ENCODE peak calls at places on chromosomes 2 and 18, in six cellular contexts. One of them, this sample, is unnamed.
A peak's percentile ranks its signal among the peaks of the same experiment; 100 is the strongest.

GRCh38 chr2:46841621-46842020 is 74.0 kb downstream of the MCFD2 start:
- DNase-seq in stomach: peak; percentile 41
- DNase-seq in fibroblast of lung: no peak
- DNase-seq in upper lobe of left lung: peak; percentile 62
- DNase-seq in spleen: no peak
- DNase-seq in PC-9: no peak
- DNase-seq in this sample: no peak

GRCh38 chr2:204717591-204717990 is 172.3 kb downstream of the PARD3B start:
- DNase-seq in stomach: no peak
- DNase-seq in fibroblast of lung: no peak
- DNase-seq in upper lobe of left lung: no peak
- DNase-seq in spleen: no peak
- DNase-seq in PC-9: no peak
- DNase-seq in this sample: no peak

GRCh38 chr2:240503848-240504247 is 53.9 kb downstream of the ANKMY1 start:
- DNase-seq in stomach: no peak
- DNase-seq in fibroblast of lung: no peak
- DNase-seq in upper lobe of left lung: peak; percentile 13
- DNase-seq in spleen: peak; percentile 30
- DNase-seq in PC-9: no peak
- DNase-seq in this sample: no peak

GRCh38 chr2:12715878-12716249 is 872 bp upstream of the TRIB2 start:
- DNase-seq in stomach: peak; percentile 86
- DNase-seq in fibroblast of lung: peak; percentile 73
- DNase-seq in upper lobe of left lung: peak; percentile 89
- DNase-seq in spleen: peak; percentile 93
- DNase-seq in PC-9: peak; percentile 81
- DNase-seq in this sample: peak; percentile 80

GRCh38 chr2:230690439-230690838 is 22.2 kb upstream of the CAB39 start:
- DNase-seq in stomach: peak; percentile 33
- DNase-seq in fibroblast of lung: peak; percentile 83
- DNase-seq in upper lobe of left lung: peak; percentile 74
- DNase-seq in spleen: no peak
- DNase-seq in PC-9: no peak
- DNase-seq in this sample: no peak

GRCh38 chr2:30232027-30232800 is 880 bp downstream of the LBH start:
- DNase-seq in stomach: peak; percentile 47
- DNase-seq in fibroblast of lung: peak; percentile 63
- DNase-seq in upper lobe of left lung: peak; percentile 51
- DNase-seq in spleen: peak; percentile 96
- DNase-seq in PC-9: no peak
- DNase-seq in this sample: peak; percentile 82

GRCh38 chr18:24482826-24483225 is 22.4 kb downstream of the HRH4 start:
- DNase-seq in stomach: no peak
- DNase-seq in fibroblast of lung: no peak
- DNase-seq in upper lobe of left lung: no peak
- DNase-seq in spleen: no peak
- DNase-seq in PC-9: no peak
- DNase-seq in this sample: no peak

GRCh38 chr18:59423251-59423650 is 64.2 kb upstream of the LMAN1 start:
- DNase-seq in stomach: no peak
- DNase-seq in fibroblast of lung: peak; percentile 11
- DNase-seq in upper lobe of left lung: no peak
- DNase-seq in spleen: no peak
- DNase-seq in PC-9: no peak
- DNase-seq in this sample: no peak

GRCh38 chr2:71896385-71897144 is 251.1 kb downstream of the CYP26B1 start:
- DNase-seq in stomach: no peak
- DNase-seq in fibroblast of lung: no peak
- DNase-seq in upper lobe of left lung: peak; percentile 6
- DNase-seq in spleen: peak; percentile 51
- DNase-seq in PC-9: no peak
- DNase-seq in this sample: no peak

GRCh38 chr2:232929303-232930123 is 59.4 kb downstream of the SNORC start:
- DNase-seq in stomach: no peak
- DNase-seq in fibroblast of lung: no peak
- DNase-seq in upper lobe of left lung: no peak
- DNase-seq in spleen: no peak
- DNase-seq in PC-9: no peak
- DNase-seq in this sample: no peak

GRCh38 chr2:98453531-98453930 is 8.9 kb downstream of the INPP4A start:
- DNase-seq in stomach: no peak
- DNase-seq in fibroblast of lung: no peak
- DNase-seq in upper lobe of left lung: no peak
- DNase-seq in spleen: peak; percentile 56
- DNase-seq in PC-9: no peak
- DNase-seq in this sample: no peak

GRCh38 chr2:222358876-222359275 is 60.1 kb upstream of the PAX3 start:
- DNase-seq in stomach: no peak
- DNase-seq in fibroblast of lung: peak; percentile 51
- DNase-seq in upper lobe of left lung: peak; percentile 51
- DNase-seq in spleen: no peak
- DNase-seq in PC-9: no peak
- DNase-seq in this sample: no peak

GRCh38 chr2:230599854-230600253 is 112.8 kb upstream of the CAB39 start:
- DNase-seq in stomach: no peak
- DNase-seq in fibroblast of lung: no peak
- DNase-seq in upper lobe of left lung: no peak
- DNase-seq in spleen: no peak
- DNase-seq in PC-9: no peak
- DNase-seq in this sample: no peak

GRCh38 chr18:22186484-22186971 is 17.1 kb downstream of the GATA6 start:
- DNase-seq in stomach: no peak
- DNase-seq in fibroblast of lung: peak; percentile 65
- DNase-seq in upper lobe of left lung: no peak
- DNase-seq in spleen: no peak
- DNase-seq in PC-9: no peak
- DNase-seq in this sample: no peak

GRCh38 chr2:29105375-29105774 is 9.8 kb upstream of the CLIP4 start:
- DNase-seq in stomach: no peak
- DNase-seq in fibroblast of lung: no peak
- DNase-seq in upper lobe of left lung: no peak
- DNase-seq in spleen: no peak
- DNase-seq in PC-9: no peak
- DNase-seq in this sample: no peak

GRCh38 chr2:74092236-74092635 is 55.5 kb downstream of the BOLA3 start:
- DNase-seq in stomach: no peak
- DNase-seq in fibroblast of lung: peak; percentile 24
- DNase-seq in upper lobe of left lung: no peak
- DNase-seq in spleen: no peak
- DNase-seq in PC-9: no peak
- DNase-seq in this sample: no peak

GRCh38 chr2:11430729-11431128 is 35.2 kb downstream of the E2F6 start:
- DNase-seq in stomach: no peak
- DNase-seq in fibroblast of lung: no peak
- DNase-seq in upper lobe of left lung: no peak
- DNase-seq in spleen: no peak
- DNase-seq in PC-9: no peak
- DNase-seq in this sample: no peak

GRCh38 chr18:59509477-59510173 is 150.6 kb upstream of the LMAN1 start:
- DNase-seq in stomach: no peak
- DNase-seq in fibroblast of lung: peak; percentile 16
- DNase-seq in upper lobe of left lung: no peak
- DNase-seq in spleen: no peak
- DNase-seq in PC-9: no peak
- DNase-seq in this sample: no peak

GRCh38 chr2:216522892-216523502 is 24.4 kb downstream of the RPL37A start:
- DNase-seq in stomach: no peak
- DNase-seq in fibroblast of lung: no peak
- DNase-seq in upper lobe of left lung: no peak
- DNase-seq in spleen: no peak
- DNase-seq in PC-9: peak; percentile 15
- DNase-seq in this sample: no peak

GRCh38 chr2:132999421-132999820 is 329.4 kb upstream of the LYPD1 start:
- DNase-seq in stomach: no peak
- DNase-seq in fibroblast of lung: no peak
- DNase-seq in upper lobe of left lung: no peak
- DNase-seq in spleen: no peak
- DNase-seq in PC-9: no peak
- DNase-seq in this sample: no peak

GRCh38 chr2:28691774-28692281 is 59.8 kb upstream of the PPP1CB start:
- DNase-seq in stomach: peak; percentile 35
- DNase-seq in fibroblast of lung: peak; percentile 82
- DNase-seq in upper lobe of left lung: no peak
- DNase-seq in spleen: no peak
- DNase-seq in PC-9: peak; percentile 54
- DNase-seq in this sample: no peak

GRCh38 chr2:175220075-175220474 is 38.6 kb upstream of the ATP5MC3 start:
- DNase-seq in stomach: no peak
- DNase-seq in fibroblast of lung: no peak
- DNase-seq in upper lobe of left lung: no peak
- DNase-seq in spleen: no peak
- DNase-seq in PC-9: no peak
- DNase-seq in this sample: no peak

GRCh38 chr2:176392744-176393414 is 123.6 kb downstream of the MTX2 start:
- DNase-seq in stomach: no peak
- DNase-seq in fibroblast of lung: peak; percentile 6
- DNase-seq in upper lobe of left lung: peak; percentile 47
- DNase-seq in spleen: no peak
- DNase-seq in PC-9: no peak
- DNase-seq in this sample: no peak

GRCh38 chr2:219572237-219573001 is at the start of gene INHA:
- DNase-seq in stomach: no peak
- DNase-seq in fibroblast of lung: no peak
- DNase-seq in upper lobe of left lung: no peak
- DNase-seq in spleen: no peak
- DNase-seq in PC-9: no peak
- DNase-seq in this sample: no peak

GRCh38 chr2:197938555-197938954 is 134.2 kb downstream of the PLCL1 start:
- DNase-seq in stomach: no peak
- DNase-seq in fibroblast of lung: no peak
- DNase-seq in upper lobe of left lung: no peak
- DNase-seq in spleen: no peak
- DNase-seq in PC-9: no peak
- DNase-seq in this sample: no peak

GRCh38 chr2:188318161-188318749 is 26.6 kb downstream of the GULP1 start:
- DNase-seq in stomach: no peak
- DNase-seq in fibroblast of lung: no peak
- DNase-seq in upper lobe of left lung: no peak
- DNase-seq in spleen: no peak
- DNase-seq in PC-9: no peak
- DNase-seq in this sample: no peak

GRCh38 chr2:162256621-162257020 is 13.4 kb upstream of the FAP start:
- DNase-seq in stomach: no peak
- DNase-seq in fibroblast of lung: peak; percentile 72
- DNase-seq in upper lobe of left lung: no peak
- DNase-seq in spleen: no peak
- DNase-seq in PC-9: no peak
- DNase-seq in this sample: no peak

GRCh38 chr2:73111300-73112025 is 1.3 kb downstream of the RAB11FIP5 start:
- DNase-seq in stomach: peak; percentile 54
- DNase-seq in fibroblast of lung: peak; percentile 57
- DNase-seq in upper lobe of left lung: peak; percentile 40
- DNase-seq in spleen: peak; percentile 83
- DNase-seq in PC-9: peak; percentile 60
- DNase-seq in this sample: peak; percentile 5

GRCh38 chr2:232368311-232368731 is 10.2 kb upstream of the ALPP start:
- DNase-seq in stomach: no peak
- DNase-seq in fibroblast of lung: no peak
- DNase-seq in upper lobe of left lung: no peak
- DNase-seq in spleen: no peak
- DNase-seq in PC-9: no peak
- DNase-seq in this sample: no peak

DNA sequence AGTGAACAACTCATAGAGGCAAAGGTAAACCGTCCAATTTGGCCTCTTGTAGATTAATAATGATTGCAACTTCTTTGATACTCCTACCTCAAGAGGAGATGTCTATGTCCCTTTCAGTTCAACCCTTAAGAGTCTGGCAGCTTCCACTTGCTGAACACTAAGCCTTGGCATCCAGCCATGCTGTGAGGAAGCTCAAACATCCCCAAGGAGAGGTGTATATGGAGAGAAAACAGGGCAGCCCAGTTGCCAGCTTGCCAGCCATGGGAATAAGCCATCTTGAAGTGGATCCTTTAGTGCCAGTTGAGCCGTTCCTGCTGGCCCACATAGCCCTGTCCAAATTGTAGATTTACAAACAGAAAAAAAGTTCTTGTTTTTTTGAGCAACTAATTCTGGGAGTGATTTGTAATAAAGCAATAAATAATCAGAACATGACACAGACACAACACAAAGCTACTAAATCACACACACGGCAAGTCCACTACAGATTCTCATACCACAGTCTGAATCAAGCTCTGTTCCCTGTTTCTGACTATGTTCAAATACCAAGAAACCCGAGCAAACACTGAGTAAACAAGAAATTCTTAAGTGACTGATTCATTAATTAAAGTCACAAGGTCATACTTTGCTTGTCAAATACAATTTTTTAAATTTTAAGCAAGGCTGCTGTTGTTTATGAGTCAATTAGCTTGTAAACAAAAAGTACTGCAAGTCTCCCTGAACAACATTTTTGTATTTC is 96.1 kb downstream of the PID1 start:
- DNase-seq in stomach: no peak
- DNase-seq in fibroblast of lung: peak; percentile 21
- DNase-seq in upper lobe of left lung: peak; percentile 53
- DNase-seq in spleen: no peak
- DNase-seq in PC-9: no peak
- DNase-seq in this sample: no peak
- H3K27ac ChIP-seq in stomach: no peak overlapping the region
- H3K27ac ChIP-seq in fibroblast of lung: peak overlapping the region; percentile 9
- H3K27ac ChIP-seq in upper lobe of left lung: peak overlapping the region; percentile 33
- H3K27ac ChIP-seq in spleen: no peak overlapping the region
- H3K27ac ChIP-seq in PC-9: peak overlapping the region; percentile 28
- H3K27ac ChIP-seq in this sample: no peak overlapping the region

DNA sequence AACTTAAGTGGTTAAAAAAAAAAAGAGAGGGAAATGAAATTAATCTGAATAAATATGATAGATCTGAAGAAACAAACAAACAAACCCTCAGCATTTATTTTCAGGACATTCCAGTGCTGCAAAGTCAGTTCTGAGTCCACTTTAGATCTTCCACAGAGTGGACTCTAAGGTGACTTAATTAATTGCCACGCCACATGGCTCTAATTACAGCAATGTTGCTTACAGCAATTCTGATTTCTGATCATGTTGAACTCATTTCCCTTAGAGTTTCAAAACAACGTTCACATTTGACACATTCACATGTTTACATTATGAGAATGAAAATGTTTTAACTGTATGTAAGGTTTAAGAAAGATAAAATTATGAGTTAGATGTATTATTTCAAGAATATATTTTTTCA is 38.6 kb upstream of the RASGRP3 start:
- DNase-seq in stomach: no peak
- DNase-seq in fibroblast of lung: no peak
- DNase-seq in upper lobe of left lung: no peak
- DNase-seq in spleen: no peak
- DNase-seq in PC-9: no peak
- DNase-seq in this sample: no peak
- H3K4me3 ChIP-seq in stomach: no peak overlapping the region
- H3K4me3 ChIP-seq in fibroblast of lung: no peak overlapping the region
- H3K4me3 ChIP-seq in upper lobe of left lung: no peak overlapping the region
- H3K4me3 ChIP-seq in spleen: no peak overlapping the region
- H3K4me3 ChIP-seq in PC-9: no peak overlapping the region
- H3K4me3 ChIP-seq in this sample: no peak overlapping the region

GRCh38 chr2:101985793-101986164 is 6.0 kb upstream of the IL1R2 start:
- DNase-seq in stomach: no peak
- DNase-seq in fibroblast of lung: no peak
- DNase-seq in upper lobe of left lung: no peak
- DNase-seq in spleen: no peak
- DNase-seq in PC-9: peak; percentile 48
- DNase-seq in this sample: no peak
- H3K4me1 ChIP-seq in stomach: no peaks in the 10 kb centered on the region
- H3K4me1 ChIP-seq in fibroblast of lung: no peaks in the 10 kb centered on the region
- H3K4me1 ChIP-seq in upper lobe of left lung: no peaks in the 10 kb centered on the region
- H3K4me1 ChIP-seq in spleen: peaks cover 9% of the 10 kb centered on the region
- H3K4me1 ChIP-seq in PC-9: peaks cover 60% of the 10 kb centered on the region
- H3K4me1 ChIP-seq in this sample: no peaks in the 10 kb centered on the region

GRCh38 chr18:76371804-76372203 is 123.2 kb downstream of the ZNF516 start:
- DNase-seq in stomach: no peak
- DNase-seq in fibroblast of lung: no peak
- DNase-seq in upper lobe of left lung: no peak
- DNase-seq in spleen: peak; percentile 69
- DNase-seq in PC-9: no peak
- DNase-seq in this sample: no peak
- H3K27ac ChIP-seq in stomach: no peak overlapping the region
- H3K27ac ChIP-seq in fibroblast of lung: no peak overlapping the region
- H3K27ac ChIP-seq in upper lobe of left lung: no peak overlapping the region
- H3K27ac ChIP-seq in spleen: no peak overlapping the region
- H3K27ac ChIP-seq in PC-9: no peak overlapping the region
- H3K27ac ChIP-seq in this sample: no peak overlapping the region